ENCODE peak calls at places on chromosomes 7 and 10, in seven cellular contexts. I, Q, B, J, G, P and D are unnamed samples.

GRCh38 chr10:122333037-122333436 is 41.5 kb upstream of the PLEKHA1 start:
- DNase-seq in I (no peak), Q (no peak), B (no peak), J (no peak), G (no peak), P (no peak), D (no peak)

GRCh38 chr10:12844796-12845524 is 156.6 kb downstream of the CCDC3 start:
- DNase-seq in I (peak; percentile 70), Q (no peak), B (peak; percentile 68), J (peak; percentile 58), G (no peak), P (peak; percentile 53), D (peak; percentile 64)

GRCh38 chr7:74483402-74484336 is 30.0 kb downstream of the GTF2IRD1 start:
- DNase-seq in I (no peak), Q (peak; percentile 27), B (no peak), J (no peak), G (no peak), P (peak; percentile 48), D (no peak)

GRCh38 chr10:6083523-6084475 is 5.0 kb upstream of the RBM17 start:
- DNase-seq in I (no peak), Q (no peak), B (no peak), J (no peak), G (no peak), P (no peak), D (no peak)

GRCh38 chr10:73866621-73867020 is 7.7 kb downstream of the CAMK2G start:
- DNase-seq in I (no peak), Q (no peak), B (no peak), J (no peak), G (no peak), P (no peak), D (no peak)

GRCh38 chr10:62734781-62735463 is 69.6 kb upstream of the ADO start:
- DNase-seq in I (no peak), Q (no peak), B (no peak), J (no peak), G (no peak), P (no peak), D (no peak)

GRCh38 chr7:27122075-27122910 is 8.3 kb downstream of the HOXA4 start:
- DNase-seq in I (no peak), Q (no peak), B (no peak), J (no peak), G (peak; percentile 52), P (peak; percentile 69), D (no peak)

GRCh38 chr7:2175514-2175913 is 57.2 kb downstream of the MAD1L1 start:
- DNase-seq in I (no peak), Q (peak; percentile 65), B (peak; percentile 55), J (no peak), G (no peak), P (peak; percentile 33), D (peak; percentile 81)

GRCh38 chr7:74417419-74417971 is 36.2 kb upstream of the GTF2IRD1 start:
- DNase-seq in I (peak; percentile 88), Q (peak; percentile 70), B (peak; percentile 74), J (peak; percentile 46), G (peak; percentile 89), P (peak; percentile 77), D (peak; percentile 76)

GRCh38 chr7:92916751-92917369 is 80.5 kb upstream of the CDK6 start:
- DNase-seq in I (no peak), Q (no peak), B (no peak), J (no peak), G (no peak), P (peak; percentile 49), D (peak; percentile 37)

GRCh38 chr7:2985866-2986265 is 57.8 kb downstream of the CARD11 start:
- DNase-seq in I (no peak), Q (no peak), B (no peak), J (no peak), G (no peak), P (no peak), D (no peak)

GRCh38 chr7:7739718-7740355 is 21.4 kb upstream of the RPA3 start:
- DNase-seq in I (no peak), Q (no peak), B (no peak), J (no peak), G (no peak), P (no peak), D (no peak)

GRCh38 chr7:104156842-104157277 is 51.0 kb downstream of the ORC5 start:
- DNase-seq in I (no peak), Q (no peak), B (no peak), J (no peak), G (no peak), P (peak; percentile 48), D (no peak)

GRCh38 chr7:725223-726005 is 1.1 kb upstream of the DNAAF5 start:
- DNase-seq in I (no peak), Q (no peak), B (no peak), J (no peak), G (no peak), P (no peak), D (peak; percentile 56)

GRCh38 chr7:135925205-135925604 is 52.0 kb downstream of the MTPN start:
- DNase-seq in I (no peak), Q (no peak), B (no peak), J (no peak), G (no peak), P (no peak), D (no peak)

GRCh38 chr10:44972874-44973306 is 5.7 kb downstream of the DEPP1 start:
- DNase-seq in I (peak; percentile 67), Q (peak; percentile 38), B (no peak), J (no peak), G (no peak), P (no peak), D (no peak)

GRCh38 chr10:44970812-44971395 is 7.7 kb downstream of the DEPP1 start:
- DNase-seq in I (no peak), Q (no peak), B (peak; percentile 22), J (no peak), G (no peak), P (no peak), D (no peak)

GRCh38 chr10:44969854-44970253 is 8.8 kb downstream of the DEPP1 start:
- DNase-seq in I (no peak), Q (peak; percentile 83), B (no peak), J (no peak), G (no peak), P (no peak), D (no peak)

GRCh38 chr10:44971935-44972792 is 6.4 kb downstream of the DEPP1 start:
- DNase-seq in I (peak; percentile 66), Q (no peak), B (no peak), J (no peak), G (no peak), P (no peak), D (no peak)

DNA sequence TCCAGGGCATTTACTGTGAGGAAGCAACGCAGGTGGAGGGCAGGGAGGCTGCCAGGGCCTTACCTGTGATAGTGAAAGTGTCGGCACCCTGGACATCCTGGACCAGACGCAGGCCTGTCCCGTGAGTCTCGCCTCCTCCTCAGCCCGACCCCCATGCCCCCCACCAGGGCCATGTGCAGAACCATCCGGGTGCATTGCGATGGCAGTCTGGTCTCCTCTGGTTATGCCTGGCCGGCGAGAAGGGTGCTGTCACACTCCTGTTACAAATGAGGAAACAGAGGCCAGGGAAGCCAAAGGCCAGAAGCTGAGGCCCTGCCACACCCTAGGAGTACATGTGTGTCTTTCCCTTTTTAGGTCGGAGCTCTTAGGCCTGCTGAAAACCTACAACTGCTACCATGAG is 7.2 kb downstream of the DEPP1 start:
- DNase-seq in I (peak; percentile 65), Q (no peak), B (no peak), J (no peak), G (no peak), P (no peak), D (no peak)
- H3K4me1 ChIP-seq in I (peaks cover 31% of the 10 kb centered on the region), Q (peaks cover 90% of the 10 kb centered on the region), B (peaks cover 5% of the 10 kb centered on the region), J (no peaks in the 10 kb centered on the region), G (peaks cover 12% of the 10 kb centered on the region), P (peaks cover 15% of the 10 kb centered on the region), D (peaks cover 36% of the 10 kb centered on the region)

DNA sequence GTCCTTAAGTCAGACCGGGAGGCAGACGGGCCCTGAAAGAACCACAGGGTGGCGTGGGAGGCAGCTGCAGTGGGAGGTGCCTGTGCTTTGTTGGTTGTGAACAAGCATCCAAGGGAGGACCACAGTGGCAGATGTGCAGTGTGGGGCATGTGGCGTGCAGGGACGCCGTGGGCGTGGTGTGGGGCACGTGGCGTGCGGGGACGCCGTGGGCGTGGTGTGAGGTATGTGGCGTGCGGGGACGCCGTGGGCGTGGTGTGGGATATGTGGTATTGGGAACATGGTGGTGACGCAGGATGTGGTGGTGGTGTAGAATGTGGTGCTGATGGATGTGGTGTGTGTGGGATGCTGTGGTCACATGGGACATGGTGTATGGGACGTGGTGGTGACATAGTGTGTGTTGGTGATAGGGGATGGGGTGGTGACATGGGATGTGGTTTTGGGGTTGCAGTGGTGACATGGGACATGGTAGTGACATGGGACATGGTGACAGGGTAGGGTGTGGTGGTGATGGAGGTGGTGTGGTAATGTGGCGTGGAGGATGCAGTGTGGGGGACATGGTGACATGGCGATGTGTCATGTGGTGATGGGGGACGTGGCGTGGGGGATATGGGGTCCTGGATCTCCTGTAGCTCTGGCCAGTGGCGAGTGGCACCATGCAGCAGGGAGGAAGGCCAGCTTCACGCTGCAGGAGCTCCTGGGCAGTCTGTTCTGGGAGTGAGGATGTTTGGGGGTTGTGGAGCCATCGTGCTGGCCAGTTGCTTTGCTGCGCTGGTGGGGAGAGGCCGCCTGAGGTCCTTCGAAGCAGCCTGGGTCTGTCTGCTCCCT is 78.8 kb downstream of the INPP5A start:
- DNase-seq in I (no peak), Q (no peak), B (no peak), J (no peak), G (no peak), P (no peak), D (no peak)
- TF ChIP-seq POLR2A in I (no peak), Q (no peak), B (no peak), J (no peak), G (no peak), P (no peak), D (no peak)

DNA sequence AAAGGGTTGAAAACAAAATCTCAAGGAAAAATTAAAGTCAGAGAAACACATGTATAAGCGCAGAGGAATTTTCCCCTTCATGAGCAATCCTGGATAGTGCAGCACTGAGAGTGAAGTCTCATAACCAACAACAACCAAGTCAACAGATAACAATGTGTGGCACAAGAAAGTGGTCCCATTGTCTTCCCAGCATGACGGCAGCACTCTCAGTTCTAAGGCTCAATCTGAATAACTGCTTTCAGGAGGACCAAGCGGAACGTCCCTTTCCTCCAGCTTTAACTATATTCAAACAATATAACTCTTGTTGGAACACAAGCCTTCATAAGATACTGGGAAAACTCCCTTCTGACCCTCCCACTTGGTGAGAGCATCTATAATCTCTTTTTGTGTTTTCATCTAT is 137.9 kb downstream of the RAPGEF5 start:
- DNase-seq in I (no peak), Q (no peak), B (no peak), J (no peak), G (no peak), P (no peak), D (peak; percentile 85)
- H3K4me3 ChIP-seq in I (peak overlapping the region; percentile 28), Q (peak overlapping the region; percentile 59), B (peak overlapping the region; percentile 26), J (no peak overlapping the region), G (no peak overlapping the region), P (no peak overlapping the region), D (peak overlapping the region; percentile 10)

DNA sequence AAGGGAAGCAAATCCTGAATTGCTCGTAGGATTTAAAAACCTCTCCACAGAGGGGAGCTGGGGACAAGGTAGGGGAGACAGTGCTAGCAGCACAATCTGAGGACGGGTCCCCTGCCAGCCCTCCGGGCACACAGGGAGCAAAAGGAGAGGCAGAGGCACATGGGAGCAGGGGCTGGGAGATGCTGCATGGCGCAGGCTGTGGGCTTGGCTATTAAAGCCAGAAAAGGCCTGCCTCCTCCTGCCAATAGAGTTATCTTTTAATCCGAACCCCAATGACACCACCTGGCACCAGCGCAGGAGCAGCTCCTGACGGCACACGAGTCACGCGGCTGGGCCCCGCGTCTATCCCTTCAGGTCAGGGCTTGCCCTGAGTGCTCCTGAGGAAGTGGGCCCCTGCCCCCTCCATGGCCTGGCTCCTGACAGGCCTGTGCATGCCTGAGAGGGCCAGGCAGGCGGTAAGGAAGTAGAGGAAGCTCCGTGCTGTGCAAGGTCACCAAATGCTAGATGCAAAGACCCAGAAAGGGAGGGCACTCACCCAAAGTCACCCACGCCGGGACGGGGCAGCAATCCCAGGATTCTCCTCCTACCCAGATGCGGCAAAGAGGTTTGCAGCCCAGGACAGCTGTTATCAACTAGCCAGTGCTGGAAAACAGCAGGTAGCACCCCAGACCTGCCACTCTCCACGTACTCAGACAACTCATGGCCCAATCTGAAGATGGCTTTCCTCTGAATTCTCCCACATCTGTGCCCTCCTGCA is 28.1 kb downstream of the DLG5 start:
- DNase-seq in I (no peak), Q (no peak), B (no peak), J (peak; percentile 93), G (no peak), P (no peak), D (no peak)
- H3K4me1 ChIP-seq in I (peaks cover 58% of the 10 kb centered on the region), Q (peaks cover 7% of the 10 kb centered on the region), B (peaks cover 17% of the 10 kb centered on the region), J (peaks cover 33% of the 10 kb centered on the region), G (no peaks in the 10 kb centered on the region), P (peaks cover 31% of the 10 kb centered on the region), D (peaks cover 17% of the 10 kb centered on the region)